ENCODE peak calls at places on chromosome 1, in ten cellular contexts. N is G401; J is neural crest cell; C is AG09309; A is naive thymus-derived CD8-positive, alpha-beta T cell; D is GM04503; M is heart right ventricle; T is T-helper 22 cell; L is aorta; W is A172. K is an unnamed sample.

GRCh38 chr1:35691080-35691479 is 27.6 kb downstream of the C1orf216 start:
- DNase-seq in N (no peak), J (no peak), C (no peak), A (no peak), D (no peak), M (no peak), T (no peak), L (no peak), W (no peak), K (peak; percentile 60)

GRCh38 chr1:172764378-172764777 is 105.5 kb downstream of the FASLG start:
- DNase-seq in N (no peak), J (no peak), C (no peak), A (peak; percentile 85), D (no peak), M (no peak), T (no peak), L (no peak), W (no peak), K (no peak)

GRCh38 chr1:56586502-56586901 is 7.1 kb upstream of the PLPP3 start:
- DNase-seq in N (no peak), J (no peak), C (no peak), A (no peak), D (no peak), M (no peak), T (no peak), L (no peak), W (no peak), K (no peak)

GRCh38 chr1:229980009-229980408 is 87.0 kb upstream of the GALNT2 start:
- DNase-seq in N (no peak), J (no peak), C (no peak), A (no peak), D (no peak), M (no peak), T (no peak), L (no peak), W (peak; percentile 68), K (no peak)

GRCh38 chr1:246160905-246161304 is 346.2 kb downstream of the SMYD3 start:
- DNase-seq in N (no peak), J (no peak), C (no peak), A (no peak), D (no peak), M (no peak), T (no peak), L (no peak), W (no peak), K (no peak)

GRCh38 chr1:32125313-32125712 is 17.5 kb downstream of the KPNA6 start:
- DNase-seq in N (no peak), J (no peak), C (no peak), A (no peak), D (no peak), M (no peak), T (no peak), L (no peak), W (no peak), K (no peak)

GRCh38 chr1:170221031-170221430 is 75.3 kb downstream of the NTMT2 start:
- DNase-seq in N (no peak), J (no peak), C (peak; percentile 63), A (no peak), D (peak; percentile 55), M (no peak), T (no peak), L (no peak), W (no peak), K (no peak)

GRCh38 chr1:157194739-157195520 is 56.7 kb upstream of the ETV3 start:
- DNase-seq in N (no peak), J (no peak), C (no peak), A (no peak), D (no peak), M (no peak), T (no peak), L (no peak), W (no peak), K (no peak)

GRCh38 chr1:6815722-6816121 is 30.5 kb downstream of the CAMTA1 start:
- DNase-seq in N (no peak), J (no peak), C (no peak), A (no peak), D (no peak), M (no peak), T (no peak), L (no peak), W (no peak), K (no peak)

GRCh38 chr1:165697881-165698842 is at the start of gene ALDH9A1:
- DNase-seq in N (peak; percentile 94), J (peak; percentile 79), C (no peak), A (peak; percentile 88), D (peak; percentile 50), M (peak; percentile 92), T (peak; percentile 81), L (peak; percentile 96), W (peak; percentile 80), K (peak; percentile 96)

GRCh38 chr1:14513084-14513483 is 85.4 kb upstream of the KAZN start:
- DNase-seq in N (no peak), J (no peak), C (no peak), A (no peak), D (no peak), M (no peak), T (no peak), L (no peak), W (no peak), K (no peak)

GRCh38 chr1:222249261-222249660 is 298.6 kb downstream of the HHIPL2 start:
- DNase-seq in N (no peak), J (no peak), C (no peak), A (no peak), D (no peak), M (no peak), T (no peak), L (no peak), W (no peak), K (no peak)

GRCh38 chr1:204692320-204692851 is 6.8 kb upstream of the LRRN2 start:
- DNase-seq in N (no peak), J (no peak), C (no peak), A (no peak), D (no peak), M (no peak), T (no peak), L (peak; percentile 21), W (no peak), K (no peak)

GRCh38 chr1:153612111-153612754 is 704 bp downstream of the S100A16 start:
- DNase-seq in N (no peak), J (no peak), C (no peak), A (no peak), D (no peak), M (no peak), T (no peak), L (peak; percentile 75), W (no peak), K (peak; percentile 80)

K was measured in posterior vena cava.